ENCODE peak calls at places on chromosomes 11 and 22, in four cellular contexts. S is H9, G is H1, C is mesendoderm. F is an unnamed sample.

GRCh38 chr11:47983464-47984397 is 3.4 kb downstream of the PTPRJ start:
- DNase-seq in G (no peak), S (no peak), C (no peak), F (peak)

GRCh38 chr11:43367382-43368178 is 8.9 kb downstream of the TTC17 start:
- DNase-seq in C (no peak), S (no peak), G (no peak), F (peak)

GRCh38 chr11:2525941-2526807 is 81.4 kb downstream of the KCNQ1 start:
- DNase-seq in G (no peak), S (peak), C (no peak), F (no peak)

GRCh38 chr22:44580756-44581435 is 82.9 kb upstream of the RTL6 start:
- DNase-seq in C (no peak), S (peak), G (no peak), F (no peak)

GRCh38 chr11:62712861-62713260 is 5.4 kb downstream of the GNG3 start:
- DNase-seq in S (no peak), C (no peak), G (no peak), F (no peak)

GRCh38 chr11:118201966-118202365 is 22.8 kb downstream of the JAML start:
- DNase-seq in S (no peak), C (no peak), G (no peak), F (no peak)

GRCh38 chr11:45168366-45169130 is 22.1 kb downstream of the PRDM11 start:
- DNase-seq in S (no peak), C (no peak), G (no peak), F (no peak)

GRCh38 chr11:60970369-60970774 is 1.1 kb upstream of the CD6 start:
- DNase-seq in G (no peak), C (peak), S (peak), F (peak)

GRCh38 chr11:114084414-114084813 is 24.9 kb downstream of the ZBTB16 start:
- DNase-seq in G (no peak), C (no peak), S (no peak), F (no peak)

GRCh38 chr11:117356126-117356761 is 28.6 kb downstream of the CEP164 start:
- DNase-seq in S (no peak), G (no peak), C (peak), F (no peak)

GRCh38 chr11:15123849-15124248 is 9.1 kb downstream of the INSC start:
- DNase-seq in G (no peak), C (peak), S (no peak), F (peak)

GRCh38 chr22:18078329-18079041 is 695 bp downstream of the PEX26 start:
- DNase-seq in S (peak), C (peak), G (no peak), F (peak)

GRCh38 chr11:134173296-134173695 is 50.5 kb downstream of the NCAPD3 start:
- DNase-seq in G (no peak), C (no peak), S (no peak), F (no peak)

GRCh38 chr11:13664351-13664750 is 4.1 kb upstream of the FAR1 start:
- DNase-seq in G (no peak), S (no peak), C (no peak), F (no peak)

GRCh38 chr11:61718613-61719302 is 33.7 kb upstream of the MYRF start:
- DNase-seq in S (peak), C (peak), G (no peak), F (peak)

GRCh38 chr11:73189315-73189714 is 28.8 kb upstream of the P2RY2 start:
- DNase-seq in S (no peak), C (no peak), G (no peak), F (no peak)

GRCh38 chr11:123255909-123256308 is 60.9 kb upstream of the CLMP start:
- DNase-seq in S (peak), C (peak), G (no peak), F (no peak)

GRCh38 chr11:47152953-47153950 is 23.4 kb downstream of the ARFGAP2 start:
- DNase-seq in G (no peak), C (peak), S (peak), F (peak)

GRCh38 chr22:41480397-41480735 is 11.4 kb downstream of the ACO2 start:
- DNase-seq in S (no peak), G (no peak), C (no peak), F (peak)

GRCh38 chr11:1706634-1707400 is 9.8 kb downstream of the KRTAP5-6 start:
- DNase-seq in C (no peak), S (peak), G (no peak), F (no peak)

GRCh38 chr22:27531782-27532530 is 269.6 kb downstream of the MN1 start:
- DNase-seq in C (peak), G (no peak), S (no peak), F (peak)

GRCh38 chr11:43925063-43925931 is 17.1 kb upstream of the C11orf96 start:
- DNase-seq in C (no peak), S (no peak), G (no peak), F (peak)

GRCh38 chr11:33451364-33451763 is 194.2 kb downstream of the HIPK3 start:
- DNase-seq in C (no peak), G (no peak), S (no peak), F (no peak)

GRCh38 chr11:56172256-56172835 is 4.1 kb upstream of the OR5J2 start:
- DNase-seq in C (no peak), S (no peak), G (no peak), F (no peak)

GRCh38 chr11:130604606-130605005 is 156.2 kb downstream of the ADAMTS15 start:
- DNase-seq in C (no peak), S (no peak), G (no peak), F (no peak)

GRCh38 chr11:126477526-126478275 is 122.2 kb downstream of the ST3GAL4 start:
- DNase-seq in G (no peak), S (no peak), C (no peak), F (no peak)

GRCh38 chr22:41264408-41264941 is 21.5 kb downstream of the RANGAP1 start:
- DNase-seq in G (no peak), S (no peak), C (no peak), F (no peak)

GRCh38 chr11:103649401-103649895 is 387.0 kb upstream of the DDI1 start:
- DNase-seq in S (no peak), C (no peak), G (no peak), F (no peak)

GRCh38 chr11:76620471-76620870 is 50.1 kb downstream of the LRRC32 start:
- DNase-seq in C (no peak), G (no peak), S (no peak), F (peak)

GRCh38 chr11:121892863-121893262 is 223.2 kb downstream of the BLID start:
- DNase-seq in S (no peak), G (no peak), C (no peak), F (peak)

GRCh38 chr11:119993732-119994131 is 144.2 kb downstream of the TRIM29 start:
- DNase-seq in S (no peak), G (no peak), C (peak), F (no peak)

GRCh38 chr11:131910491-131911387 is 540.3 kb downstream of the NTM start:
- DNase-seq in C (peak), G (no peak), S (peak), F (peak)

GRCh38 chr11:113895367-113896155 is 9.0 kb upstream of the HTR3B start:
- DNase-seq in S (peak), C (peak), G (no peak), F (no peak)

GRCh38 chr11:109859325-109859724 is 233.9 kb upstream of the ZC3H12C start:
- DNase-seq in S (no peak), C (no peak), G (no peak), F (peak)

GRCh38 chr11:118046051-118046963 is 30.6 kb upstream of the TMPRSS4 start:
- DNase-seq in C (no peak), S (no peak), G (no peak), F (no peak)

GRCh38 chr22:45503816-45504702 is 1.4 kb downstream of the FBLN1 start:
- DNase-seq in C (peak), S (peak), G (peak), F (peak)

GRCh38 chr22:30324008-30324730 is 2.6 kb downstream of the TBC1D10A start:
- DNase-seq in G (no peak), C (no peak), S (no peak), F (peak)

GRCh38 chr22:30327864-30328345 is 1.2 kb upstream of the TBC1D10A start:
- DNase-seq in S (peak), C (peak), G (no peak), F (no peak)

GRCh38 chr22:30326704-30327362 is at the start of gene TBC1D10A:
- DNase-seq in G (peak), C (peak), S (peak), F (peak)

GRCh38 chr22:30325724-30326703 is 727 bp downstream of the TBC1D10A start:
- DNase-seq in S (peak), C (no peak), G (no peak), F (no peak)

DNA sequence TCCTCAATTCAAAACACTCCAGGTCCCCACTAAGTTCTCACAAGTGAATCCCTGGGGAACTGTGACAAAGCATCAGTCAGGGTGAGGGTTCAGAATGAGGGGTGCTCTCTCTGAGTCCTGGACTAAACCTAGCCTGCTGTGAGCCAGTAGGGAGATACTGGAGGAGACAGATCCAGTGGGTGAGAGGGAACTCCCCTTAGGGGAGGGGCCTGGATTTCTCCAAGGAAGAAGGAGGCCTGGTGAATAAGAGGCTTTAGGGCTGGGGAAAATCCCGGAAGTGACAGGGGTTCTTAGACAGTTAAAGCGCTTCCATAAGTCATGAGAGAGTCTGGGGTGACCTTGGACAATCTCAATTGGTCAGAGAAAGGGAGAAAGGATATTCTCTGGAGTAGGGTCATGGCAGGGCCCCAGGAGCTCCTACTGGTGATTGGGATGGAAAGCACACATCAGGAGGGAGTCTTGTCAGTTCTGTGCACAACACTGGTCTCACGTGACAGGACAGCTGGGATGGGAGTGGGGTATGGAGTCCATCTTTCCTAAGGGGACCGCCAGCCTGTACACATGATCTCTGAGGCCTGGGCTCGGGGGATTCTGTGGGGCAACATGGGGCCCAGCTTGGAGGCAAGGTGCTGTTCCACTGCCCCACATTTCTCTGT is 1.5 kb downstream of the TBC1D10A start:
- DNase-seq in S (no peak), G (no peak), C (peak), F (peak)
- H3K56ac ChIP-seq in S (no peak), G (no peak), C (no peak), F (peak)

GRCh38 chr11:64502634-64503033 is 88.4 kb upstream of the SLC22A12 start:
- DNase-seq in G (no peak), S (no peak), C (no peak), F (no peak)

GRCh38 chr11:64501500-64502427 is 89.3 kb upstream of the SLC22A12 start:
- DNase-seq in G (no peak), S (no peak), C (no peak), F (no peak)

GRCh38 chr11:64500176-64501013 is 90.6 kb upstream of the SLC22A12 start:
- DNase-seq in C (no peak), G (no peak), S (no peak), F (no peak)

GRCh38 chr11:64499261-64500004 is 91.6 kb upstream of the SLC22A12 start:
- DNase-seq in C (no peak), G (no peak), S (no peak), F (no peak)

GRCh38 chr11:64498151-64498550 is 92.9 kb upstream of the SLC22A12 start:
- DNase-seq in G (no peak), S (no peak), C (no peak), F (no peak)
- H3K56ac ChIP-seq in G (no peak), S (no peak), C (no peak), F (no peak)

DNA sequence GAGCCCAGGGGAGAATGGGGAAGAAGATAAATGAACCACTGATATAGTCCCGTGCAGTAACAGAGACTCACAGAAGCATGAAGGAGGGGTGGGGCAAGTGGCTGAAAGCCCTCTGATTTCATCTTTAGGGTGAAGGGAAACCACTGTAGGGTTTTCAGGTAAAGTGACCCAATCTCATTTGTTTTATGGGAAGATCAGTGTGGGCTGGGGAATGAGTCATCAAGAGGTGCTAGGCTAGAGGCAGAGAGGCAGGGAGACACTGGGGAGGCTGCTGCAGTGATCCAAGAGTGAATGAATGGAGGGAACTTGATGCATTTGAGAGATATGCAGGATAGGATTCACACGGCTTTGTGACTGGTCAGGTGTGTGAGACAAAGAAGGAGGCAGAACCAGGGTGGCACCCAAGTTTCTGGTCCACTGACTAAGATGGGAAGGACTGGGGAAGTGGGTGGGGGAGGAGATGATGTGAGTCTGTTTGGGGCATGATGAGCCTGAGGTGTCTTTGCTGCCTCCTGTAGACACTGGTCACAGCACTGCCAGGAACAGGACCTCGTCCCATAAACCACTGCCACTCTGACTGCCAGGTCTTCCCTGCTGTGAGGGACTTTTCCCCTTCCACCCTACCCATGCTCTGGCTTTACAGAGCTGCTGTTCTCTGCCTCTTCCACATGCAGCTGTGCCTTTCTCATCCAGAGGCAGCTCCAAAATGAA is 239.0 kb downstream of the TENM4 start:
- DNase-seq in C (peak), G (no peak), S (no peak), F (no peak)
- H3K56ac ChIP-seq in C (peak), G (no peak), S (no peak), F (no peak)

GRCh38 chr22:29115682-29116313 is 43.0 kb downstream of the KREMEN1 start:
- DNase-seq in G (no peak), S (no peak), C (no peak), F (peak)
- H3K56ac ChIP-seq in G (no peak), S (no peak), C (no peak), F (no peak)

DNA sequence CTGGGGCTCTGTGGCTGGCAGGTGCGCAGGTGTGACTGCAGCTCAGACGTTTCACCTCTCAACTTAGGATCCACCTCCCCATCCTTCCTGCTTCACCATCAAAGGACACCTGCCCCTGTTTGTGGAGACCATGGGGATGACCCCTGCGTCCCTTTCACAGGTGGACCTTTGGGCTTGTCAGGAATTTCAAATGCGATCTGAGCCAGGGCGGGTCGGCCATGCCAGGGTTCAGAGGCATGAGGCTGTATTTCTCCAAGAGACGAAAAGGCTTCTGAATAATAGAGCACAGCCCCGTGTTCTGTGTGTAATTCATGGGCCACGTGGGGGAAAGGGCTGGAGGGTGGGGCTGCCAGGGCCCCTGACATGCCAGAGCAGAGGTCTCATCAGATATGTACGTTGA is 668.0 kb downstream of the BRD1 start:
- DNase-seq in S (no peak), C (no peak), G (no peak), F (no peak)
- H3K56ac ChIP-seq in S (no peak), C (no peak), G (no peak), F (no peak)

GRCh38 chr22:39092111-39092867 is 4.8 kb upstream of the APOBEC3H start:
- DNase-seq in S (no peak), C (no peak), G (no peak), F (no peak)
- H3K56ac ChIP-seq in S (no peak), C (peak), G (no peak), F (no peak)

DNA sequence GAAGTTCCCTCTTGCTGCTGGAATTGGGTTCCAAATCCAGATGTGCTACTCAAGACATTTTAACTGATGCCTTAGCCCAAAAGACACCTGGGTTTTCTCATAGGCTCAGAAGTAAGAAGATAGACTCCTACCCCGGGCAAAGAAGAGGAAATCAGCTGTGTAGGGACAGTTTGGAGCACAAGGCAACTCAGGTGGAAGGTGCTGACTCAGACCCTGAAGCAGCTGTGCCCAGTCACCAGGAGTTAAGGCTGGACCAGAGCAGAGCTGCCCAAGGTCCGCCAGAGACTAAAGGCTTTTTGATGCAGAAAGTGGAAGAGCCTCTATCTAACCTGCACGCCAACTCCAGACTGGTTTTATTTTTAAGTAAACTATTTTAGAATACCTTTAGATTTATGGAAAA is 20.6 kb upstream of the RAB1B start:
- DNase-seq in S (no peak), G (no peak), C (no peak), F (no peak)
- H3K56ac ChIP-seq in S (no peak), G (no peak), C (no peak), F (no peak)

GRCh38 chr22:47563406-47564157 is 801.1 kb downstream of the TBC1D22A start:
- DNase-seq in G (no peak), S (no peak), C (no peak), F (no peak)
- H3K56ac ChIP-seq in G (no peak), S (no peak), C (no peak), F (no peak)

DNA sequence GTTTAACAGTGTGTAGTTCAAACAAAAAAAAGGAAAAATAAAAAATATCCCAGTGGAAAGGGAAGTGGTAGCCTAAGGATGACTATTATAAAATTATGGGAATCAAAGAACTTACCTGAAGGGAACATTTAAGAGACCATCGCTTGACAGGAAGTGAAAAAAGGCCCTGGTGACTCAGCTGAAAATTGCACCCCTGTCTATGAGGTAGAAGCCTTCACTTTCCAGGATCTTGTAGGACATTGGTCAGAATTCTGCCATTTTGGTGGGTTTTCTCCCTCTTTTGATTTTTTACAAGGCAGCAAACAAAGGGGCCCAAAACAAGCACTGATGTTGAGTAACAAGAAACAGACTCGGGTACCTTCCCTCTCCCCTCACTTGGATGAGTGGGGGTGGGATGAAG is 15.6 kb downstream of the DDX17 start:
- DNase-seq in G (no peak), C (no peak), S (no peak), F (no peak)
- H3K56ac ChIP-seq in G (no peak), C (no peak), S (no peak), F (no peak)

F was measured in IMR-90.